ENCODE peak calls at places on chromosome 18, in ten cellular contexts. One of them, this sample, is unnamed.

GRCh38 chr18:13374468-13375301 is 156.1 kb downstream of the LDLRAD4 start:
- DNase-seq in sigmoid colon: peak; percentile 58
- DNase-seq in HFF-Myc: no peak
- DNase-seq in GM06990: no peak
- DNase-seq in cardiac muscle cell: no peak
- DNase-seq in upper lobe of right lung: no peak
- DNase-seq in cardiac fibroblast: peak; percentile 15
- DNase-seq in HFFc6: no peak
- DNase-seq in AG04450: no peak
- DNase-seq in lower leg skin: no peak
- DNase-seq in this sample: no peak

GRCh38 chr18:46319793-46320192 is 215.6 kb downstream of the HAUS1 start:
- DNase-seq in sigmoid colon: no peak
- DNase-seq in cardiac muscle cell: no peak
- DNase-seq in upper lobe of right lung: no peak
- DNase-seq in HFFc6: no peak
- DNase-seq in AG04450: no peak
- DNase-seq in HFF-Myc: no peak
- DNase-seq in GM06990: no peak
- DNase-seq in cardiac fibroblast: peak; percentile 15
- DNase-seq in lower leg skin: no peak
- DNase-seq in this sample: no peak

GRCh38 chr18:32310119-32310518 is 120.3 kb downstream of the MEP1B start:
- DNase-seq in cardiac muscle cell: no peak
- DNase-seq in lower leg skin: no peak
- DNase-seq in GM06990: no peak
- DNase-seq in upper lobe of right lung: no peak
- DNase-seq in AG04450: peak; percentile 61
- DNase-seq in sigmoid colon: no peak
- DNase-seq in cardiac fibroblast: peak; percentile 78
- DNase-seq in HFF-Myc: no peak
- DNase-seq in HFFc6: no peak
- DNase-seq in this sample: no peak

GRCh38 chr18:61988100-61988499 is 95.3 kb upstream of the RNF152 start:
- DNase-seq in sigmoid colon: no peak
- DNase-seq in AG04450: no peak
- DNase-seq in upper lobe of right lung: no peak
- DNase-seq in lower leg skin: no peak
- DNase-seq in HFF-Myc: no peak
- DNase-seq in cardiac fibroblast: no peak
- DNase-seq in GM06990: no peak
- DNase-seq in cardiac muscle cell: no peak
- DNase-seq in HFFc6: no peak
- DNase-seq in this sample: no peak

GRCh38 chr18:3400567-3401296 is 49.2 kb upstream of the TGIF1 start:
- DNase-seq in upper lobe of right lung: no peak
- DNase-seq in HFF-Myc: no peak
- DNase-seq in HFFc6: no peak
- DNase-seq in AG04450: no peak
- DNase-seq in lower leg skin: no peak
- DNase-seq in sigmoid colon: no peak
- DNase-seq in cardiac fibroblast: no peak
- DNase-seq in GM06990: no peak
- DNase-seq in cardiac muscle cell: no peak
- DNase-seq in this sample: no peak

GRCh38 chr18:22233271-22233670 is 63.9 kb downstream of the GATA6 start:
- DNase-seq in upper lobe of right lung: no peak
- DNase-seq in GM06990: no peak
- DNase-seq in cardiac fibroblast: no peak
- DNase-seq in cardiac muscle cell: no peak
- DNase-seq in AG04450: no peak
- DNase-seq in sigmoid colon: no peak
- DNase-seq in HFF-Myc: no peak
- DNase-seq in HFFc6: no peak
- DNase-seq in lower leg skin: no peak
- DNase-seq in this sample: no peak

GRCh38 chr18:52499018-52499417 is 159.0 kb downstream of the DCC start:
- DNase-seq in sigmoid colon: no peak
- DNase-seq in HFFc6: no peak
- DNase-seq in upper lobe of right lung: no peak
- DNase-seq in lower leg skin: no peak
- DNase-seq in cardiac muscle cell: no peak
- DNase-seq in HFF-Myc: no peak
- DNase-seq in AG04450: no peak
- DNase-seq in GM06990: no peak
- DNase-seq in cardiac fibroblast: no peak
- DNase-seq in this sample: no peak

GRCh38 chr18:46883180-46883579 is 34.1 kb downstream of the PIAS2 start:
- DNase-seq in GM06990: no peak
- DNase-seq in cardiac fibroblast: no peak
- DNase-seq in upper lobe of right lung: no peak
- DNase-seq in HFFc6: no peak
- DNase-seq in AG04450: no peak
- DNase-seq in HFF-Myc: no peak
- DNase-seq in cardiac muscle cell: no peak
- DNase-seq in sigmoid colon: no peak
- DNase-seq in lower leg skin: no peak
- DNase-seq in this sample: no peak

GRCh38 chr18:31197676-31198075 is 35.0 kb upstream of the DSC1 start:
- DNase-seq in AG04450: no peak
- DNase-seq in sigmoid colon: no peak
- DNase-seq in HFF-Myc: no peak
- DNase-seq in GM06990: no peak
- DNase-seq in HFFc6: no peak
- DNase-seq in cardiac muscle cell: no peak
- DNase-seq in lower leg skin: no peak
- DNase-seq in cardiac fibroblast: no peak
- DNase-seq in upper lobe of right lung: no peak
- DNase-seq in this sample: no peak

GRCh38 chr18:32315881-32316280 is 126.0 kb downstream of the MEP1B start:
- DNase-seq in upper lobe of right lung: no peak
- DNase-seq in lower leg skin: no peak
- DNase-seq in sigmoid colon: no peak
- DNase-seq in HFF-Myc: no peak
- DNase-seq in cardiac muscle cell: no peak
- DNase-seq in cardiac fibroblast: peak; percentile 86
- DNase-seq in GM06990: no peak
- DNase-seq in HFFc6: no peak
- DNase-seq in AG04450: no peak
- DNase-seq in this sample: no peak

GRCh38 chr18:35155403-35156117 is 85.3 kb upstream of the ZNF397 start:
- DNase-seq in HFFc6: no peak
- DNase-seq in HFF-Myc: no peak
- DNase-seq in GM06990: no peak
- DNase-seq in AG04450: no peak
- DNase-seq in upper lobe of right lung: no peak
- DNase-seq in cardiac fibroblast: no peak
- DNase-seq in lower leg skin: peak; percentile 19
- DNase-seq in sigmoid colon: no peak
- DNase-seq in cardiac muscle cell: peak; percentile 61
- DNase-seq in this sample: no peak

GRCh38 chr18:63890226-63890949 is 2.9 kb downstream of the SERPINB2 start:
- DNase-seq in HFFc6: no peak
- DNase-seq in HFF-Myc: no peak
- DNase-seq in upper lobe of right lung: no peak
- DNase-seq in cardiac fibroblast: no peak
- DNase-seq in sigmoid colon: no peak
- DNase-seq in GM06990: no peak
- DNase-seq in lower leg skin: no peak
- DNase-seq in AG04450: no peak
- DNase-seq in cardiac muscle cell: no peak
- DNase-seq in this sample: no peak

GRCh38 chr18:48022021-48022420 is 91.6 kb upstream of the SMAD2 start:
- DNase-seq in AG04450: no peak
- DNase-seq in sigmoid colon: peak; percentile 59
- DNase-seq in HFFc6: no peak
- DNase-seq in GM06990: no peak
- DNase-seq in HFF-Myc: no peak
- DNase-seq in cardiac muscle cell: no peak
- DNase-seq in cardiac fibroblast: no peak
- DNase-seq in upper lobe of right lung: peak; percentile 30
- DNase-seq in lower leg skin: no peak
- DNase-seq in this sample: no peak

GRCh38 chr18:48019557-48019956 is 89.1 kb upstream of the SMAD2 start:
- DNase-seq in GM06990: no peak
- DNase-seq in HFFc6: no peak
- DNase-seq in AG04450: no peak
- DNase-seq in sigmoid colon: no peak
- DNase-seq in HFF-Myc: no peak
- DNase-seq in upper lobe of right lung: no peak
- DNase-seq in cardiac fibroblast: no peak
- DNase-seq in lower leg skin: no peak
- DNase-seq in cardiac muscle cell: no peak
- DNase-seq in this sample: no peak

GRCh38 chr18:48021273-48021914 is 90.9 kb upstream of the SMAD2 start:
- DNase-seq in cardiac muscle cell: no peak
- DNase-seq in lower leg skin: no peak
- DNase-seq in GM06990: no peak
- DNase-seq in HFFc6: no peak
- DNase-seq in sigmoid colon: peak; percentile 5
- DNase-seq in AG04450: no peak
- DNase-seq in HFF-Myc: no peak
- DNase-seq in upper lobe of right lung: no peak
- DNase-seq in cardiac fibroblast: no peak
- DNase-seq in this sample: no peak

GRCh38 chr18:48018806-48019295 is 88.4 kb upstream of the SMAD2 start:
- DNase-seq in cardiac fibroblast: no peak
- DNase-seq in sigmoid colon: no peak
- DNase-seq in cardiac muscle cell: no peak
- DNase-seq in HFF-Myc: no peak
- DNase-seq in lower leg skin: no peak
- DNase-seq in upper lobe of right lung: no peak
- DNase-seq in GM06990: no peak
- DNase-seq in AG04450: no peak
- DNase-seq in HFFc6: no peak
- DNase-seq in this sample: no peak

DNA sequence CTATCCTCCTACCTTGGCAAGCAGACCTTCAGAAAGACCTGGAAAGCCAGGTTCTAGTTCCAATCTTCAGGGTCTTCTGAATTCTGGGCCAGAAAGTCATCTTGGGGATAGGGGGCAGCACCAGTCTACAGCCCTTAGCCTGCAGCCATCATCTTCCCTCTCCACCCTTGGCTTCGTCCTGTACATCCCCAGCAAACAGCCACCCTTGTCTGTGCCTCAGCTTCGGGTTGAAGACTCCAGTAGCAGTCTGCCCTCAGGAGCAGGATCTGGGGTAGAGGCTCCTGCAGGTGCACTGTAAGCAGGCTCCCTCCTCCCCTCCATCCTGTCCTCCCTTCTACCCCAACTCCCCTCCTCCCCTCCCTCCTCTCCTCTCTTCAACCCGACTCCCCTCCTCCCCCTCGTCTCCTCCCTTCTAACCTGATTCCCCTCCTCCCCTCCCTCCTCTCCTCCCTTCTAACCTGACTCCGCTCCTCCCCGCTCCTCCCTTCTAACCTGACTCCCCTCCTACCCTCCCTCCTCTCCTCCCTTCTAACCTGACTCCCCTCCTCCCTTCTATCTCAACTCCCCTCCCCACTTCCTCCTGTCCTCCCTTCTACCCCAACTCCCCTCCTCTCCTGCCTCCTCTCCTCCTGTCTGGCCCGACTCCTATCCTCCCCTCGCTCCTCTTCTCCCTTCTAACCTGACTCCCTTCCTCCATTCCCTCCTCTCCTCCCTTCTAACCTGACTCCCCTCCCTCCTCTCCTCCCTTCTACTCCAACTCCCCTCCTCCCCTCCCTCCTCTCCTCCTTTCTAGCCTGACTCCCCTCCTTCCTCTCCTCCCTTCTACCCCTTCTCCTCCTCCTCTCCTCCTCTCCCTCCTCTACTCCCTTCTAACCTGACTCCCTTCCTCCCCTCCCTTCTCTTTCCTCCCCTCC is 90.1 kb upstream of the SMAD2 start:
- DNase-seq in cardiac muscle cell: no peak
- DNase-seq in AG04450: no peak
- DNase-seq in HFFc6: no peak
- DNase-seq in lower leg skin: no peak
- DNase-seq in upper lobe of right lung: no peak
- DNase-seq in cardiac fibroblast: no peak
- DNase-seq in GM06990: no peak
- DNase-seq in HFF-Myc: no peak
- DNase-seq in sigmoid colon: no peak
- DNase-seq in this sample: no peak
- TF ChIP-seq CTCF in cardiac muscle cell: no peak
- TF ChIP-seq CTCF in AG04450: no peak
- TF ChIP-seq CTCF in HFFc6: peak; percentile 23
- TF ChIP-seq CTCF in lower leg skin: no peak
- TF ChIP-seq CTCF in upper lobe of right lung: no peak
- TF ChIP-seq CTCF in cardiac fibroblast: no peak
- TF ChIP-seq CTCF in GM06990: no peak
- TF ChIP-seq CTCF in HFF-Myc: no peak
- TF ChIP-seq CTCF in sigmoid colon: no peak
- TF ChIP-seq CTCF in this sample: no peak

DNA sequence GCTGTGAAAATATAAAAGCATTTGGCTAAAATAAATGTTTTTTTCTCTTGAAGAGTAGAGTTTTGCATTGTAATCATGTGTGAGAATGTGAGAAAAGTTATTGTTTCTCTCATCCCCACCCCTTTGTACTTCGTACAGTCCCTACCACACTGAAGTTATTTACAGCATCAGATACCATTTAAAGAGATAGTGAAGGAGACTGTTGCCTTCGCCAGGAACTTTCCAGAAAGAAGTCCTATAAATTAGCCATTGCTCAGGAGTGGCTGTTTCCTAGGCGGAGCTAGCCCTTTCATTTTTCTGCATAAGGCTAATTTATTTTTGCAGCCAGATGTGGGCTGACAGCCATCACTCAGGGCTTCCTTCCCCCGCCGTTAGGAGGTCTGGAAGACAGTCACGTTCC is 16.9 kb downstream of the TSHZ1 start:
- DNase-seq in cardiac muscle cell: no peak
- DNase-seq in HFF-Myc: no peak
- DNase-seq in AG04450: no peak
- DNase-seq in lower leg skin: no peak
- DNase-seq in cardiac fibroblast: no peak
- DNase-seq in upper lobe of right lung: no peak
- DNase-seq in sigmoid colon: no peak
- DNase-seq in GM06990: no peak
- DNase-seq in HFFc6: no peak
- DNase-seq in this sample: no peak
- TF ChIP-seq CTCF in cardiac muscle cell: no peak
- TF ChIP-seq CTCF in HFF-Myc: no peak
- TF ChIP-seq CTCF in AG04450: no peak
- TF ChIP-seq CTCF in lower leg skin: no peak
- TF ChIP-seq CTCF in cardiac fibroblast: no peak
- TF ChIP-seq CTCF in upper lobe of right lung: no peak
- TF ChIP-seq CTCF in sigmoid colon: no peak
- TF ChIP-seq CTCF in GM06990: no peak
- TF ChIP-seq CTCF in HFFc6: no peak
- TF ChIP-seq CTCF in this sample: no peak

GRCh38 chr18:53909668-53910067 is 314.8 kb downstream of the MBD2 start:
- DNase-seq in GM06990: no peak
- DNase-seq in cardiac muscle cell: no peak
- DNase-seq in HFFc6: no peak
- DNase-seq in upper lobe of right lung: no peak
- DNase-seq in HFF-Myc: no peak
- DNase-seq in lower leg skin: no peak
- DNase-seq in AG04450: no peak
- DNase-seq in sigmoid colon: no peak
- DNase-seq in cardiac fibroblast: peak; percentile 66
- DNase-seq in this sample: no peak
- TF ChIP-seq CTCF in GM06990: peak; percentile 69
- TF ChIP-seq CTCF in cardiac muscle cell: no peak
- TF ChIP-seq CTCF in HFFc6: peak; percentile 56
- TF ChIP-seq CTCF in upper lobe of right lung: peak; percentile 42
- TF ChIP-seq CTCF in HFF-Myc: peak; percentile 39
- TF ChIP-seq CTCF in lower leg skin: no peak
- TF ChIP-seq CTCF in AG04450: no peak
- TF ChIP-seq CTCF in sigmoid colon: no peak
- TF ChIP-seq CTCF in cardiac fibroblast: peak; percentile 54
- TF ChIP-seq CTCF in this sample: peak; percentile 61

GRCh38 chr18:6219116-6219717 is 195.5 kb downstream of the L3MBTL4 start:
- DNase-seq in cardiac fibroblast: peak; percentile 60
- DNase-seq in HFF-Myc: peak; percentile 20
- DNase-seq in sigmoid colon: no peak
- DNase-seq in GM06990: no peak
- DNase-seq in upper lobe of right lung: no peak
- DNase-seq in AG04450: peak; percentile 43
- DNase-seq in lower leg skin: no peak
- DNase-seq in cardiac muscle cell: peak; percentile 74
- DNase-seq in HFFc6: no peak
- DNase-seq in this sample: peak; percentile 77
- TF ChIP-seq CTCF in cardiac fibroblast: peak; percentile 88
- TF ChIP-seq CTCF in HFF-Myc: peak; percentile 82
- TF ChIP-seq CTCF in sigmoid colon: peak; percentile 39
- TF ChIP-seq CTCF in GM06990: peak; percentile 83
- TF ChIP-seq CTCF in upper lobe of right lung: peak; percentile 50
- TF ChIP-seq CTCF in AG04450: peak; percentile 98
- TF ChIP-seq CTCF in lower leg skin: no peak
- TF ChIP-seq CTCF in cardiac muscle cell: peak; percentile 85
- TF ChIP-seq CTCF in HFFc6: peak; percentile 55
- TF ChIP-seq CTCF in this sample: peak; percentile 71

This sample was measured in endothelial cell.